ENCODE peak calls at places on chromosome X, in nine cellular contexts. K is sigmoid colon, Z is breast epithelium, H is type B pancreatic cell, O is H1, J is esophagus squamous epithelium, E is mucosa of descending colon, U is foreskin keratinocyte, N is heart left ventricle. G is an unnamed sample.

GRCh38 chrX:13479452-13479813 is 90.0 kb upstream of the EGFL6 start:
- DNase-seq in K (no peak), Z (no peak), H (no peak), O (no peak), J (no peak), E (no peak), U (no peak), N (no peak), G (no peak)

GRCh38 chrX:24298191-24298590 is 15.7 kb downstream of the SUPT20HL2 start:
- DNase-seq in K (no peak), Z (no peak), H (no peak), O (no peak), J (no peak), E (no peak), U (no peak), N (no peak), G (no peak)

GRCh38 chrX:134764202-134764785 is 106.0 kb upstream of the PLAC1 start:
- DNase-seq in K (no peak), Z (no peak), H (no peak), O (no peak), J (no peak), E (no peak), U (peak), N (no peak), G (no peak)

GRCh38 chrX:10900585-10901289 is 210.4 kb upstream of the HCCS start:
- DNase-seq in K (no peak), Z (no peak), H (no peak), O (no peak), J (no peak), E (no peak), U (peak), N (no peak), G (no peak)

GRCh38 chrX:130626521-130626920 is 224.7 kb downstream of the RBMX2 start:
- DNase-seq in K (no peak), Z (no peak), H (no peak), O (no peak), J (no peak), E (no peak), U (no peak), N (no peak), G (no peak)

GRCh38 chrX:137405449-137406140 is 160.3 kb upstream of the ZIC3 start:
- DNase-seq in K (no peak), Z (no peak), H (no peak), O (no peak), J (no peak), E (no peak), U (no peak), N (no peak), G (no peak)

GRCh38 chrX:55088795-55089489 is at the start of gene PAGE2:
- DNase-seq in K (no peak), Z (no peak), H (no peak), O (no peak), J (no peak), E (no peak), U (no peak), N (no peak), G (no peak)

GRCh38 chrX:37755073-37755472 is 24.8 kb upstream of the CYBB start:
- DNase-seq in K (no peak), Z (no peak), H (no peak), O (no peak), J (no peak), E (no peak), U (no peak), N (no peak), G (no peak)

GRCh38 chrX:144293229-144293628 is 409.4 kb downstream of the UBE2NL start:
- DNase-seq in K (no peak), Z (no peak), H (no peak), O (no peak), J (no peak), E (no peak), U (no peak), N (no peak), G (no peak)

GRCh38 chrX:104510801-104511200 is 55.2 kb upstream of the IL1RAPL2 start:
- DNase-seq in K (no peak), Z (no peak), H (no peak), O (no peak), J (no peak), E (no peak), U (no peak), N (no peak), G (no peak)

GRCh38 chrX:11336201-11336600 is 43.0 kb downstream of the AMELX start:
- DNase-seq in K (no peak), Z (no peak), H (no peak), O (no peak), J (no peak), E (no peak), U (no peak), N (no peak), G (no peak)

GRCh38 chrX:125205084-125205917 is 114.4 kb upstream of the TEX13C start:
- DNase-seq in K (peak), Z (no peak), H (peak), O (no peak), J (no peak), E (peak), U (no peak), N (peak), G (no peak)

GRCh38 chrX:30653415-30654131 is at the start of gene GK:
- DNase-seq in K (peak), Z (no peak), H (peak), O (no peak), J (no peak), E (no peak), U (no peak), N (peak), G (no peak)

GRCh38 chrX:105273326-105273725 is 52.8 kb upstream of the TEX13A start:
- DNase-seq in K (no peak), Z (no peak), H (no peak), O (no peak), J (no peak), E (no peak), U (no peak), N (no peak), G (no peak)

GRCh38 chrX:10190367-10190766 is 33.6 kb downstream of the CLCN4 start:
- DNase-seq in K (no peak), Z (no peak), H (no peak), O (no peak), J (no peak), E (no peak), U (no peak), N (no peak), G (no peak)

GRCh38 chrX:24659646-24660045 is 12.5 kb upstream of the PCYT1B start:
- DNase-seq in K (no peak), Z (no peak), H (no peak), O (no peak), J (no peak), E (no peak), U (no peak), N (no peak), G (no peak)

GRCh38 chrX:153644356-153645125 is 2.5 kb upstream of the DUSP9 start:
- DNase-seq in K (peak), Z (no peak), H (peak), O (no peak), J (no peak), E (no peak), U (no peak), N (peak), G (no peak)

GRCh38 chrX:112832481-112833095 is 8.0 kb downstream of the AMOT start:
- DNase-seq in K (no peak), Z (no peak), H (no peak), O (no peak), J (no peak), E (peak), U (no peak), N (no peak), G (no peak)

GRCh38 chrX:71612256-71612655 is 6.1 kb downstream of the CXCR3 start:
- DNase-seq in K (peak), Z (no peak), H (no peak), O (no peak), J (no peak), E (no peak), U (no peak), N (no peak), G (no peak)

GRCh38 chrX:69136546-69137331 is 28.5 kb downstream of the PJA1 start:
- DNase-seq in K (peak), Z (no peak), H (no peak), O (no peak), J (no peak), E (no peak), U (no peak), N (peak), G (no peak)

GRCh38 chrX:69238153-69238959 is 73.1 kb upstream of the PJA1 start:
- DNase-seq in K (peak), Z (no peak), H (no peak), O (no peak), J (no peak), E (peak), U (no peak), N (no peak), G (no peak)

GRCh38 chrX:24294619-24295018 is 19.2 kb downstream of the SUPT20HL2 start:
- DNase-seq in K (no peak), Z (no peak), H (no peak), O (peak), J (no peak), E (no peak), U (no peak), N (no peak), G (no peak)

GRCh38 chrX:110310896-110311295 is 7.0 kb downstream of the AMMECR1 start:
- DNase-seq in K (no peak), Z (no peak), H (no peak), O (no peak), J (no peak), E (no peak), U (no peak), N (no peak), G (no peak)

GRCh38 chrX:31271615-31272471 is 200.0 kb upstream of the FTHL17 start:
- DNase-seq in K (no peak), Z (no peak), H (no peak), O (no peak), J (no peak), E (no peak), U (no peak), N (no peak), G (no peak)

GRCh38 chrX:46840946-46841740 is 4.3 kb downstream of the RP2 start:
- DNase-seq in K (no peak), Z (no peak), H (no peak), O (no peak), J (no peak), E (no peak), U (no peak), N (no peak), G (no peak)

GRCh38 chrX:37666516-37666915 is 19.1 kb upstream of the XK start:
- DNase-seq in K (no peak), Z (no peak), H (no peak), O (no peak), J (no peak), E (no peak), U (no peak), N (no peak), G (no peak)

GRCh38 chrX:47361538-47362511 is 8.6 kb upstream of the ZNF157 start:
- DNase-seq in K (peak), Z (no peak), H (peak), O (peak), J (no peak), E (peak), U (peak), N (peak), G (peak)

GRCh38 chrX:20531667-20532066 is 265.0 kb upstream of the RPS6KA3 start:
- DNase-seq in K (no peak), Z (no peak), H (no peak), O (no peak), J (no peak), E (no peak), U (no peak), N (no peak), G (no peak)

GRCh38 chrX:8755116-8755515 is 23.2 kb upstream of the ANOS1 start:
- DNase-seq in K (no peak), Z (no peak), H (no peak), O (no peak), J (no peak), E (no peak), U (no peak), N (no peak), G (no peak)
- TF ChIP-seq CTCF in K (no peak), Z (no peak), H (peak), O (peak), J (no peak), E (no peak), U (peak), N (no peak), G (no peak)

GRCh38 chrX:15468036-15468435 is 25.1 kb downstream of the PIR start:
- DNase-seq in K (no peak), Z (no peak), H (no peak), O (no peak), J (no peak), E (no peak), U (no peak), N (no peak), G (no peak)
- TF ChIP-seq CTCF in K (peak), Z (no peak), H (peak), O (peak), J (no peak), E (no peak), U (peak), N (peak), G (no peak)

GRCh38 chrX:140916891-140917290 is 85.5 kb upstream of the SPANXB1 start:
- DNase-seq in K (no peak), Z (no peak), H (no peak), O (no peak), J (no peak), E (no peak), U (no peak), N (no peak), G (no peak)

GRCh38 chrX:140923118-140923517 is 79.3 kb upstream of the SPANXB1 start:
- DNase-seq in K (no peak), Z (no peak), H (no peak), O (no peak), J (no peak), E (no peak), U (no peak), N (no peak), G (no peak)

GRCh38 chrX:140917354-140918115 is 84.9 kb upstream of the SPANXB1 start:
- DNase-seq in K (no peak), Z (no peak), H (no peak), O (no peak), J (no peak), E (no peak), U (no peak), N (no peak), G (no peak)

GRCh38 chrX:140913802-140914501 is 88.4 kb upstream of the SPANXB1 start:
- DNase-seq in K (no peak), Z (no peak), H (no peak), O (no peak), J (no peak), E (no peak), U (no peak), N (no peak), G (no peak)

GRCh38 chrX:140918398-140919043 is 83.9 kb upstream of the SPANXB1 start:
- DNase-seq in K (no peak), Z (no peak), H (no peak), O (peak), J (no peak), E (no peak), U (peak), N (no peak), G (no peak)
- TF ChIP-seq CTCF in K (no peak), Z (no peak), H (peak), O (peak), J (peak), E (no peak), U (peak), N (peak), G (no peak)

DNA sequence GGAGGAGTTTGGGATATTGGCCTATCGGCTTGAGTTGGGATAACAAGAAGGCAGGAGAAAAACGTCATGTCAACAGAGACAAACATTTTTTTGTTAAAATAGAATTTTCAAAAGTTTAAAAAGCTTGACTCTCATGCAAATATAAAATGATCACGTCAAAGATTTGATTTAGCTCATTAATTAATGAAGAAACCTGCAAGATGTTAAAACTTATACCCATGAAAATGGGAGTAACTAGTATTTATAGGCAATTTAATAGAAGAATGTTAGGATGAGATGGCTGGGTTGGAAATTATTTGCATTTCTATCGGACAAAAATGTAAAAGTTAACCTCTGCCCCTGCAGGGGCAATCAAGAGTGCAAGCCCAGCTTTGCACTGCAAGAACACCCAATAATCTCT is 184.6 kb upstream of the BCOR start:
- DNase-seq in K (no peak), Z (no peak), H (no peak), O (no peak), J (no peak), E (no peak), U (no peak), N (no peak), G (no peak)
- TF ChIP-seq CTCF in K (no peak), Z (no peak), H (no peak), O (no peak), J (no peak), E (no peak), U (no peak), N (no peak), G (no peak)

G was measured in activated B cell treated with CpG ODN at 0.5 μM for 24 hours.